ENCODE peak calls at places on chromosomes 1 and 21, in six cellular contexts. X, B, V, O, K and F are unnamed samples.

GRCh38 chr1:78420688-78421087 is 70.1 kb upstream of the PTGFR start:
- DNase-seq in V (no peak), B (no peak), X (no peak), O (no peak), K (no peak), F (no peak)

GRCh38 chr1:106290805-106291537 is 765.5 kb upstream of the PRMT6 start:
- DNase-seq in K (no peak), V (no peak), B (no peak), O (no peak), X (no peak), F (no peak)

GRCh38 chr1:198788561-198789064 is 149.8 kb downstream of the PTPRC start:
- DNase-seq in O (peak), X (no peak), K (peak), V (peak), B (no peak), F (no peak)

GRCh38 chr1:119674110-119674509 is 26.0 kb upstream of the ZNF697 start:
- DNase-seq in V (peak), X (no peak), O (no peak), B (no peak), K (peak), F (no peak)

GRCh38 chr1:179441456-179441855 is 75.7 kb downstream of the AXDND1 start:
- DNase-seq in O (no peak), K (no peak), V (no peak), B (no peak), X (no peak), F (no peak)

GRCh38 chr1:181089777-181090505 is 1.4 kb downstream of the IER5 start:
- DNase-seq in K (peak), X (no peak), O (peak), V (peak), B (peak), F (no peak)

GRCh38 chr1:26790551-26790953 is 2.8 kb downstream of the PIGV start:
- DNase-seq in O (no peak), B (no peak), V (no peak), K (no peak), X (no peak), F (no peak)

GRCh38 chr1:70324683-70325082 is 29.8 kb downstream of the ANKRD13C start:
- DNase-seq in B (no peak), V (no peak), O (no peak), X (no peak), K (peak), F (no peak)

GRCh38 chr21:37656899-37657298 is 259.4 kb downstream of the KCNJ6 start:
- DNase-seq in B (no peak), O (no peak), K (no peak), V (no peak), X (no peak), F (no peak)

GRCh38 chr1:114510235-114511047 is 562 bp downstream of the TRIM33 start:
- DNase-seq in K (peak), V (peak), X (no peak), O (peak), B (peak), F (no peak)

GRCh38 chr21:43611598-43612369 is 47.5 kb downstream of the HSF2BP start:
- DNase-seq in K (peak), X (peak), V (no peak), B (peak), O (peak), F (no peak)

GRCh38 chr1:156344409-156344808 is 6.1 kb downstream of the TSACC start:
- DNase-seq in O (no peak), V (no peak), B (no peak), X (no peak), K (no peak), F (no peak)

GRCh38 chr21:33036430-33037162 is 10.9 kb downstream of the OLIG2 start:
- DNase-seq in X (no peak), O (peak), K (peak), B (no peak), V (peak), F (no peak)

GRCh38 chr1:220841293-220841692 is 38.0 kb upstream of the HLX start:
- DNase-seq in V (no peak), O (no peak), K (no peak), X (no peak), B (no peak), F (no peak)

GRCh38 chr1:155651861-155652661 is 36.5 kb downstream of the YY1AP1 start:
- DNase-seq in X (no peak), K (peak), O (no peak), V (no peak), B (no peak), F (no peak)

GRCh38 chr1:187051618-187052232 is 223.0 kb downstream of the PLA2G4A start:
- DNase-seq in V (peak), B (no peak), K (peak), O (peak), X (peak), F (no peak)

DNA sequence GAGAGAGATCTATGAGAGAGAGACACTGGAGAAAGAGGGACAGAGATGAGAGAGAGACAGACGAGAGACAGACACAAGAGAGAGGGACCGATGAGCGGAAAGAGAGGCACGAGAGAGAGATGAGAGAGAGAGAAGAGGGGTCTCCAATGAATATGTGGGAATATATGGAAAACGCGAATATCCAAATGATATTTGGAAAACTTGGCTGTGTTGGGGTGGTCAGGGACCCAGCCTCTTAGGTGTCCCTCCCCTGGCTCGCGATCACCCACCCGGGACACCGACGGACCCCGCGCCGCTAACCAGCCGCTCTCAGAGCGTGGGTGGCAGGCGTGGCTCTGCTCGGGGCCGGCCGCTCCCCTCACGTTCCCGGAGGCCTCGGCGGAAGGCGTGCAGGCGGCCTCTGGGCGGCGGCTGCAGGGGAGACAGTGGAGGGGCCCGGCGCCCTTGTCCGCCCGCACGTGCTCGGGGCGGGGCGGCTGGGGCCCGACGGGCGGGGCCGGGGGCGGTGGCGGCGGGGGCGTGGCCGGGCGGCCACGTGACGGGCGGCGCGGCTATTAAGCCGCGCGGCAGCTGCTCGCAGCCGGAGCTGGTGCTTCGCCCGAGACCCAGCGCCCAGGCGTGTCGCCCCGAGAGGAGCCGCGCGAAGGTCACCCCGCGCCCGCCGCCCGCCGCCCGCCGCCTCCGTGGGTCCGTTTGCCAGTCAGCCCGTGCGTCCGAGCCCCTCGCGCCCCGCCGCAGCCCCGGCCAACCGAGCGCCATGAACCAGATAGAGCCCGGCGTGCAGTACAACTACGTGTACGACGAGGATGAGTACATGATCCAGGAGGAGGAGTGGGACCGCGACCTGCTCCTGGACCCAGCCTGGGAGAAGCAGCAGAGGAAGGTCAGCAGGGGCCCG is at the start of gene ACTN2:
- DNase-seq in K (no peak), X (no peak), V (peak), B (no peak), O (no peak), F (no peak)
- H3K4me3 ChIP-seq in K (peak), X (peak), V (peak), B (peak), O (peak), F (peak)

GRCh38 chr1:57377731-57378139 is 46.1 kb downstream of the DAB1 start:
- DNase-seq in V (no peak), X (no peak), B (no peak), O (no peak), K (no peak), F (no peak)
- TF ChIP-seq CTCF in V (no peak), X (no peak), B (no peak), O (no peak), K (no peak), F (no peak)

GRCh38 chr1:85296980-85297379 is 20.5 kb upstream of the BCL10 start:
- DNase-seq in K (peak), O (peak), B (no peak), X (no peak), V (peak), F (no peak)
- H3K4me3 ChIP-seq in K (no peak), O (no peak), B (no peak), X (no peak), V (no peak), F (no peak)

DNA sequence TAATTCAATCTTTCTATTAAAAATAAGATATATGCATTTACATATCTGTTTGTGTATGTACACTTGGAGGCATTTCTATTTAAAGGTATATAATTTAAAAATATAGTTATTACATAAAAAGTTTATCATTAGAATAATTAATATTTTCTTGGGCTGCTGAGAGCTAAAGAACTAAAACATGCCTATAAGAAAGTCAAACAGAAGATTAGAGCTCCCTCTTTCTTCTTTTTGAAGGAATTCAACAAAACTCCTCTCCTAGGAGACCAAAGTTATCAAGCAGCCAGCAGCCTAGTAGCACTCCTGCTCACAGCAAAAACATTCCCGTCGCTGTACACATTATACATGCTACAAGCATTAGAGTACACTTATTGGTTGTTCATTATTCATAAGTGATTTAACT is 216.5 kb downstream of the VAV3 start:
- DNase-seq in V (peak), X (peak), K (peak), O (peak), B (no peak), F (no peak)
- TF ChIP-seq CTCF in V (peak), X (peak), K (no peak), O (peak), B (no peak), F (peak)

DNA sequence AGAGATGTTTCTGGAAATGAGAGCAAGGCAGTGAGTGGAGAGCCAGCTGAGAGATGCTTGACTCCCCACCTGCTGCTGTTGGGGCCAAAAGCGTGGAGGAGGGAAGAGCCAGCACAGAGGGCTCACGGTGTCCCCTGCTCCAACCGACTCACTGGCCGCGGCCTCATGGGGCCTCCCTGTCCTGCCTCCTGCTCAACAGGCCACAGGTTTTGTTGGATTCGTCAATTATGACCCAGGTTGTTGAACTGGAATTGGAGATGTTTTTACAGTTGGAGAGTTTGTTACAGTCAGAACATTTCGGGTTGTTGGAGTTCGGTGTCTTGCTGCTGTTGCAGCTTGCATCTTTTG is 21.4 kb downstream of the SKI start:
- DNase-seq in X (no peak), B (no peak), V (no peak), O (no peak), K (no peak), F (no peak)
- H3K4me3 ChIP-seq in X (no peak), B (no peak), V (no peak), O (no peak), K (no peak), F (no peak)